ENCODE peak calls at places on chromosome 6, in nine cellular contexts. Y, D, C, K, I, M, U, V and A are unnamed samples.

GRCh38 chr6:29641430-29642213 is 8.6 kb upstream of the GABBR1 start:
- DNase-seq in Y (no peak), D (no peak), C (no peak), K (peak), I (no peak), M (no peak), U (no peak), V (no peak), A (no peak)

GRCh38 chr6:30321692-30322388 is 4.9 kb upstream of the TRIM39 start:
- DNase-seq in Y (no peak), D (no peak), C (peak), K (no peak), I (peak), M (no peak), U (peak), V (peak), A (no peak)

GRCh38 chr6:55541024-55541423 is 38.0 kb downstream of the HMGCLL1 start:
- DNase-seq in Y (no peak), D (no peak), C (no peak), K (no peak), I (no peak), M (no peak), U (no peak), V (no peak), A (no peak)

GRCh38 chr6:43491750-43492661 is 14.6 kb downstream of the TJAP1 start:
- DNase-seq in Y (no peak), D (no peak), C (peak), K (no peak), I (peak), M (peak), U (peak), V (peak), A (no peak)

GRCh38 chr6:111080713-111081112 is 6.6 kb upstream of the SLC16A10 start:
- DNase-seq in Y (no peak), D (no peak), C (no peak), K (no peak), I (peak), M (no peak), U (no peak), V (no peak), A (no peak)

GRCh38 chr6:32184084-32184640 is at the start of gene AGER:
- DNase-seq in Y (no peak), D (peak), C (no peak), K (no peak), I (no peak), M (no peak), U (no peak), V (no peak), A (no peak)

GRCh38 chr6:160259585-160259984 is 964 bp upstream of the SLC22A2 start:
- DNase-seq in Y (no peak), D (no peak), C (no peak), K (no peak), I (no peak), M (no peak), U (no peak), V (no peak), A (no peak)

GRCh38 chr6:7004581-7005297 is 103.0 kb upstream of the RREB1 start:
- DNase-seq in Y (no peak), D (no peak), C (peak), K (no peak), I (no peak), M (peak), U (peak), V (peak), A (no peak)

GRCh38 chr6:37332894-37333293 is 20.9 kb upstream of the RNF8 start:
- DNase-seq in Y (no peak), D (no peak), C (no peak), K (no peak), I (no peak), M (no peak), U (no peak), V (no peak), A (no peak)

GRCh38 chr6:157611406-157611805 is 211.6 kb upstream of the SNX9 start:
- DNase-seq in Y (no peak), D (no peak), C (no peak), K (no peak), I (no peak), M (no peak), U (no peak), V (no peak), A (no peak)

GRCh38 chr6:157614026-157614484 is 209.0 kb upstream of the SNX9 start:
- DNase-seq in Y (no peak), D (no peak), C (peak), K (no peak), I (peak), M (no peak), U (no peak), V (peak), A (no peak)

GRCh38 chr6:157613011-157613522 is 210.0 kb upstream of the SNX9 start:
- DNase-seq in Y (no peak), D (no peak), C (peak), K (no peak), I (peak), M (no peak), U (peak), V (peak), A (no peak)

GRCh38 chr6:157615951-157616350 is 207.1 kb upstream of the SNX9 start:
- DNase-seq in Y (no peak), D (no peak), C (no peak), K (no peak), I (no peak), M (no peak), U (no peak), V (no peak), A (no peak)

GRCh38 chr6:157615411-157615763 is 207.7 kb upstream of the SNX9 start:
- DNase-seq in Y (no peak), D (no peak), C (peak), K (no peak), I (no peak), M (no peak), U (peak), V (peak), A (no peak)
- TF ChIP-seq CTCF in Y (no peak), D (no peak), C (peak), K (no peak), I (no peak), M (no peak), U (no peak), V (no peak), A (no peak)

GRCh38 chr6:155317186-155317585 is 2.9 kb upstream of the TFB1M start:
- DNase-seq in Y (no peak), D (no peak), C (peak), K (no peak), I (peak), M (no peak), U (peak), V (peak), A (no peak)
- TF ChIP-seq CTCF in Y (no peak), D (no peak), C (peak), K (peak), I (peak), M (no peak), U (peak), V (peak), A (peak)

GRCh38 chr6:169917153-169917552 is 165.7 kb downstream of the ERMARD start:
- DNase-seq in Y (no peak), D (no peak), C (no peak), K (no peak), I (no peak), M (no peak), U (no peak), V (no peak), A (no peak)

GRCh38 chr6:169915769-169916550 is 164.5 kb downstream of the ERMARD start:
- DNase-seq in Y (no peak), D (peak), C (no peak), K (no peak), I (no peak), M (no peak), U (no peak), V (no peak), A (no peak)

GRCh38 chr6:169918954-169919549 is 167.6 kb downstream of the ERMARD start:
- DNase-seq in Y (no peak), D (no peak), C (no peak), K (no peak), I (no peak), M (no peak), U (no peak), V (no peak), A (no peak)

GRCh38 chr6:169920359-169921020 is 169.1 kb downstream of the ERMARD start:
- DNase-seq in Y (no peak), D (no peak), C (no peak), K (no peak), I (no peak), M (no peak), U (no peak), V (no peak), A (no peak)

DNA sequence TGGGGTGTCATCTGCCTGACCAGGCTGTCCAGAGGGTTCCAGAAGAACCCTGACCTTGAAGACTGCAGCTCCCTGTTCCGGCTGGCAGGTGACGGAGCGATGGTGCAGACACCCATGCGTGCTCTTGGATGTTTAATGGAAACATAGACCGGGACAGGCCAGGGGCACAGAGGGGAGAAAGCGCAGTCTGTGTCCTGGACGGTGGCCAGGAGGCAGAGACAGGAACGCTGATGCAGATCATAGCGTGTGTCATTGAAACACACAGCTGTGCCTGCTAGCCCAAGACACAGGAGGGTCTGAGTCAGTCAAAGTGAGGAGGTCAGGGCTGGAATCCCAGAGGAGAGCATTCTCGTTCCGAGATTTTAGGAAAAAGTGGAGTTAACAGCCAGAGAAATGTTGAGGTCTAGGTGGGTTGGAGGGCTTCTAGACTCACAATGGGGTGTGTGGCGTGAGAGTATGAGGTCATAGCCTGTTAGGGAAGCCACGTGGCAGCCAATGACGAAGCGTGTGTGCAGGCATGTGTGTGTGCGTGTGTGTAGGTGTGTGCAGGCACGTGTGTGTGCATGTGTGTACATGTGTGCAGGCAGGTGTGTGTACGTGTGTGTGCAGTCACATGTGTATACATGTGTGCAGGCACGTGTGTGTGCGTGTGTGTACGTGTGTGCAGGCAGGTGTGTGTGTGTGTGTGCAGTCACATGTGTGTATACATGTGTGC is 167.0 kb downstream of the ERMARD start:
- DNase-seq in Y (no peak), D (peak), C (no peak), K (no peak), I (no peak), M (no peak), U (no peak), V (no peak), A (no peak)
- TF ChIP-seq CTCF in Y (no peak), D (no peak), C (no peak), K (no peak), I (no peak), M (no peak), U (no peak), V (no peak), A (no peak)

DNA sequence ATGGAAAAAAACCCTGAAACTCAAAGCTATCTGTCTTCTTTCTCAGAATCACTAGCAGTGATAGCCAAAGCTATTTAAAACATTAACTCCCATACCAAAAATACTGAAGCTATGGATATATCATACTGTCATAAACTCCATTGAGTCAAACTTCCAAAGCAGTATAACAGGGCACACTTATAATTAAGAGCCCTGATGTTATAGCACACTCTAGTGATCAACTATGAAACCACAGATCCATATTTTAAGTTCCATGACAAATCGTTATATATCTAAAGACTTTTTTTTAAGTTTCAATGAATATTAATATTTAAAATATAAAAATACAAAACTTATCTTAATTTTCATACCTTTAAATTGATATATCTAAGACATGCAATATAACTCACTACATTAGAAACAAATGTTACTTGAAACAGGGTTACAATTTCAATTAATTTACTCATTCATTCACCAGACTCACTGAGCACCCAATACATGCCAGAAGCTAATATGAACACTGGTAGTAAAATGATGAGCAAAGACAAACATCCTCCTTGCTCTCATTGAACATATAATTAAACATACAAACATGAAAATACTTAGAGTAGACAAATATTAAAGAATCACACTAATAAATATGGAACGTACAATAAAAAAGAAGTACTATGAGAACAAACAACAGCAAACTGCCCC is 69.3 kb downstream of the IBTK start:
- DNase-seq in Y (no peak), D (no peak), C (peak), K (no peak), I (peak), M (no peak), U (peak), V (peak), A (no peak)
- TF ChIP-seq CTCF in Y (no peak), D (no peak), C (peak), K (no peak), I (peak), M (no peak), U (peak), V (peak), A (peak)